ENCODE peak calls at places on chromosomes 16 and 17, in four cellular contexts. T is lower leg skin, S is SK-N-SH, M is mesenchymal stem cell. C is an unnamed sample.

GRCh38 chr16:24117680-24118079 is 138.5 kb upstream of the CACNG3 start:
- DNase-seq in T (no peak), S (no peak), M (no peak), C (no peak)

GRCh38 chr17:51046527-51047384 is 73.9 kb downstream of the SPAG9 start:
- DNase-seq in T (peak; percentile 89), S (peak; percentile 84), M (peak; percentile 90), C (peak; percentile 90)

GRCh38 chr17:76997981-76998531 is 129.9 kb downstream of the MGAT5B start:
- DNase-seq in T (no peak), S (peak; percentile 12), M (no peak), C (no peak)

GRCh38 chr17:46182961-46183360 is 10.3 kb downstream of the KANSL1 start:
- DNase-seq in T (no peak), S (no peak), M (no peak), C (no peak)

GRCh38 chr16:528111-529011 is 849 bp downstream of the CAPN15 start:
- DNase-seq in T (peak; percentile 91), S (peak; percentile 76), M (peak; percentile 75), C (no peak)

GRCh38 chr17:40121191-40121885 is 433 bp upstream of the MSL1 start:
- DNase-seq in T (no peak), S (no peak), M (peak; percentile 66), C (peak; percentile 58)

GRCh38 chr16:1501630-1502029 is 8.5 kb downstream of the TELO2 start:
- DNase-seq in T (no peak), S (no peak), M (no peak), C (no peak)

GRCh38 chr17:82750241-82750905 is 1.5 kb upstream of the TBCD start:
- DNase-seq in T (no peak), S (no peak), M (no peak), C (no peak)

GRCh38 chr17:4591529-4591928 is 7.2 kb downstream of the SMTNL2 start:
- DNase-seq in T (no peak), S (peak; percentile 51), M (peak; percentile 23), C (no peak)

GRCh38 chr17:18141210-18141803 is 32.8 kb downstream of the MYO15A start:
- DNase-seq in T (no peak), S (peak; percentile 72), M (peak; percentile 64), C (no peak)

GRCh38 chr16:2277466-2278271 is 9.7 kb upstream of the RNPS1 start:
- DNase-seq in T (no peak), S (no peak), M (no peak), C (no peak)

GRCh38 chr16:57744646-57744903 is 9.0 kb downstream of the KATNB1 start:
- DNase-seq in T (no peak), S (no peak), M (no peak), C (no peak)

GRCh38 chr16:56041556-56042140 is 149.6 kb upstream of the GNAO1 start:
- DNase-seq in T (no peak), S (peak; percentile 58), M (no peak), C (peak; percentile 20)

GRCh38 chr16:2319606-2320005 is 20.9 kb downstream of the ABCA3 start:
- DNase-seq in T (no peak), S (no peak), M (no peak), C (no peak)

GRCh38 chr16:1839554-1839953 is 12.5 kb downstream of the FAHD1 start:
- DNase-seq in T (no peak), S (no peak), M (peak; percentile 81), C (no peak)

GRCh38 chr16:81499576-81500380 is 55.2 kb downstream of the CMIP start:
- DNase-seq in T (no peak), S (no peak), M (no peak), C (no peak)

GRCh38 chr17:60387666-60388065 is 4.3 kb downstream of the USP32 start:
- DNase-seq in T (no peak), S (no peak), M (no peak), C (no peak)
- H3K4me3 ChIP-seq in T (no peak overlapping the region), S (no peak overlapping the region), M (no peak overlapping the region), C (no peak overlapping the region)

DNA sequence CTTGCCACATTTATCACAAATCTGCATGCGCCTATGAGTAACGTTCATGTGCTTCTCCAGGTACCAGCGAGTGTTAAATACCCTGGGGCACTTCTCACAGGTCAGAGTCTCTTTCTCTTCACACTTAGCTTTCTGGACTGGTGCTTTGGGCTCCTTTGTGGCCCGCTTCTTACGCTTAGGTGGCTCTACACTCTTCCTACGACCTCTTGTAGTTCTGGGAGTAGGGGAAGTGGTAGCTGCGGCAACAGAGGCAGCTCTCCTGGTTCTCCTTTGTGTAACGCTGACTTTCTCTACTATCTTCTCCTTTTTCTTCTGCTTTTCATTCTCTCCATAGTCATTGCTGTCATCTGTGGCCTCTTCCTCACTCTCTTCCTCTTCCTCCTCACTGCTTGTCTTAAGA is 45.2 kb downstream of the ZNF652 start:
- DNase-seq in T (no peak), S (no peak), M (no peak), C (no peak)
- H3K4me3 ChIP-seq in T (no peak overlapping the region), S (no peak overlapping the region), M (no peak overlapping the region), C (no peak overlapping the region)

GRCh38 chr17:49992933-49993422 is 2.0 kb downstream of the DLX3 start:
- DNase-seq in T (peak; percentile 74), S (peak; percentile 31), M (no peak), C (no peak)
- H3K4me3 ChIP-seq in T (peak overlapping the region; percentile 30), S (peak overlapping the region; percentile 32), M (peak overlapping the region; percentile 77), C (peak overlapping the region; percentile 29)

GRCh38 chr16:11783319-11784047 is 13.6 kb downstream of the ZC3H7A start:
- DNase-seq in T (no peak), S (no peak), M (no peak), C (no peak)
- H3K4me3 ChIP-seq in T (no peak overlapping the region), S (no peak overlapping the region), M (peak overlapping the region; percentile 64), C (no peak overlapping the region)

GRCh38 chr17:38578641-38579480 is 26.9 kb downstream of the SRCIN1 start:
- DNase-seq in T (no peak), S (peak; percentile 58), M (no peak), C (no peak)
- H3K4me3 ChIP-seq in T (no peak overlapping the region), S (no peak overlapping the region), M (no peak overlapping the region), C (peak overlapping the region; percentile 40)

GRCh38 chr16:75114946-75115825 is 1.4 kb downstream of the LDHD start:
- DNase-seq in T (no peak), S (peak; percentile 30), M (no peak), C (no peak)

GRCh38 chr16:75114179-75114945 is 2.2 kb downstream of the LDHD start:
- DNase-seq in T (no peak), S (peak; percentile 32), M (no peak), C (no peak)

GRCh38 chr16:75116081-75116910 is at the start of gene LDHD:
- DNase-seq in T (peak; percentile 93), S (peak; percentile 71), M (no peak), C (peak; percentile 97)

GRCh38 chr16:75118943-75119539 is 2.5 kb upstream of the LDHD start:
- DNase-seq in T (no peak), S (no peak), M (no peak), C (no peak)

GRCh38 chr16:75116911-75117245 is 298 bp upstream of the LDHD start:
- DNase-seq in T (no peak), S (no peak), M (no peak), C (no peak)
- H3K4me3 ChIP-seq in T (no peak overlapping the region), S (no peak overlapping the region), M (peak overlapping the region; percentile 80), C (peak overlapping the region; percentile 90)

GRCh38 chr17:74328487-74328886 is 2.5 kb downstream of the KIF19 start:
- DNase-seq in T (no peak), S (no peak), M (no peak), C (no peak)

GRCh38 chr17:74324521-74324920 is 1.5 kb upstream of the KIF19 start:
- DNase-seq in T (no peak), S (no peak), M (no peak), C (no peak)

GRCh38 chr17:74325743-74326379 is at the start of gene KIF19:
- DNase-seq in T (no peak), S (peak; percentile 91), M (no peak), C (peak; percentile 33)

GRCh38 chr17:74326506-74326905 is 480 bp downstream of the KIF19 start:
- DNase-seq in T (no peak), S (no peak), M (no peak), C (no peak)

DNA sequence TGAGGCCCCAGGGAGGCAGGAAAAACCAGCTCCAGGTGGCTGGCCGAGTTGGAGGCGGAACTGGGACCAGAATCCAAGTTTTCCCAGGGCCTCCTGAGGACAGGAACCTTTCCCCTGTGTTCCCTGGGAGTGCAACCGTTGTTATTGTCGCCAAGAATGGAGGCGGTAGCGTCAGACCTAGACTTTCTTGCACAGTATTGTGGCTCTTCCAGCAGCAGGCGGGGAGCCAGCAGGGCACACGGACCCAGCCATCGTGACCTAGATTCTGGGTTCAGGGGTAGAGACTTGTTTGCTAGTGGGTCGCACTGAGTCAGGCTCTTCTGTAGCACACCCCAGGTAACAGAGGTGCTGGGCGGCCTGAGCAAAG is 667 bp upstream of the KIF19 start:
- DNase-seq in T (no peak), S (no peak), M (no peak), C (no peak)
- H3K4me3 ChIP-seq in T (no peak overlapping the region), S (no peak overlapping the region), M (no peak overlapping the region), C (peak overlapping the region; percentile 37)

GRCh38 chr17:2297023-2297422 is 6.6 kb downstream of the SMG6 start:
- DNase-seq in T (no peak), S (no peak), M (no peak), C (no peak)

GRCh38 chr17:2292100-2292499 is 11.5 kb downstream of the SMG6 start:
- DNase-seq in T (no peak), S (no peak), M (peak; percentile 22), C (no peak)

GRCh38 chr17:2299756-2300155 is 3.8 kb downstream of the SMG6 start:
- DNase-seq in T (no peak), S (no peak), M (no peak), C (no peak)

GRCh38 chr17:2299136-2299535 is 4.4 kb downstream of the SMG6 start:
- DNase-seq in T (no peak), S (no peak), M (no peak), C (no peak)

DNA sequence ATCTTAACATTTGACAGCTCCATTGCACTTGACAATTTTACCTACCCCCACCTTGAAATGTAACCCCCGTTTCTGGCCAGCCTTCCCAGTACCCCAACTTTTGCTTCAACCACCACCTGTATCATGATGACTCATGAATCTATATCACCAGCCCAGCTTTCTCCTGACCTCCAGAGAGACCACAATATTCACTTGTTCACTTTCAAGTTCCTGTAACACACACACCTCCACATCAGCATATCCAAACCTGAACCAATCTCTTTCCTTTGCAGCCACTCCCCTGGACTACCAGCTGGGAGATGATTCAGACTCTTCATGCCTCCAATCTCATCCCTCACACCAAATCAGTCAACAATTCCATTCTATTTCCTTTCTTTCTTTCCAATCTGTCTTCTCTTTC is 8.0 kb downstream of the SMG6 start:
- DNase-seq in T (no peak), S (no peak), M (no peak), C (no peak)
- H3K4me3 ChIP-seq in T (no peak overlapping the region), S (no peak overlapping the region), M (no peak overlapping the region), C (no peak overlapping the region)

DNA sequence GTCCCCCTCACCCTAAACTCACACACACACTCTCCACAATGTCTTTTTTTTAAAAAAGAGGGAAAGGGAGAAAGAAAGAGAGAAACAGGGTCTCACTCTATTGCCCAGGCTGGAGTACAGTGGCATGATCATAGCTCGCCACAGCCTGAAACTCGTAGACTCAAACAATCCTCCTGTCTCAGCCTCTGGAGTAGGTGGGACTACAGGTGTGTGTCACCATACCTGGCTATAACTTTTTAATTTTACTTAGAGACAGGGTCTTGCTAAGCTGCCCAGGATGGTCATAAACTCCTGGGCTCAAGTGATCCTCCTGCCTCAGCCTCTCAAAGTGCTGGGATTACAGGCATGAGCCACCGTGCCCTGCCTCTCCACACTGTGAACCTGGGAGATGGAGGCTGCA is 24.9 kb downstream of the LITAF start:
- DNase-seq in T (no peak), S (no peak), M (no peak), C (no peak)
- H3K4me3 ChIP-seq in T (no peak overlapping the region), S (no peak overlapping the region), M (no peak overlapping the region), C (no peak overlapping the region)

GRCh38 chr16:72787519-72788268 is 260.2 kb downstream of the ZFHX3 start:
- DNase-seq in T (peak; percentile 95), S (no peak), M (peak; percentile 97), C (peak; percentile 71)
- H3K4me3 ChIP-seq in T (peak overlapping the region; percentile 14), S (no peak overlapping the region), M (peak overlapping the region; percentile 82), C (peak overlapping the region; percentile 69)

C was measured in dorsolateral prefrontal cortex.